ENCODE peak calls at places on chromosomes 4 and X, in four cellular contexts. One of them, this sample, is unnamed.

GRCh38 chr4:72895408-72895807 is 174.1 kb downstream of the COX18 start:
- DNase-seq in neural progenitor cell: peak
- DNase-seq in PC-3: no peak
- DNase-seq in OCI-LY7: no peak
- DNase-seq in this sample: no peak

GRCh38 chr4:31580843-31581242 is 860.7 kb downstream of the PCDH7 start:
- DNase-seq in neural progenitor cell: no peak
- DNase-seq in PC-3: no peak
- DNase-seq in OCI-LY7: no peak
- DNase-seq in this sample: peak

GRCh38 chr4:93772858-93773257 is 55.7 kb upstream of the ATOH1 start:
- DNase-seq in neural progenitor cell: no peak
- DNase-seq in PC-3: no peak
- DNase-seq in OCI-LY7: no peak
- DNase-seq in this sample: no peak

GRCh38 chr4:172596206-172596605 is 572.4 kb upstream of the GALNT7 start:
- DNase-seq in neural progenitor cell: peak
- DNase-seq in PC-3: peak
- DNase-seq in OCI-LY7: no peak
- DNase-seq in this sample: no peak

GRCh38 chrX:39439910-39440733 is 638.9 kb downstream of the MID1IP1 start:
- DNase-seq in neural progenitor cell: no peak
- DNase-seq in PC-3: no peak
- DNase-seq in OCI-LY7: no peak
- DNase-seq in this sample: peak

GRCh38 chr4:7909966-7910720 is 29.5 kb downstream of the AFAP1 start:
- DNase-seq in neural progenitor cell: peak
- DNase-seq in PC-3: peak
- DNase-seq in OCI-LY7: no peak
- DNase-seq in this sample: no peak

GRCh38 chrX:40652664-40653063 is 5.3 kb upstream of the CXorf38 start:
- DNase-seq in neural progenitor cell: no peak
- DNase-seq in PC-3: no peak
- DNase-seq in OCI-LY7: no peak
- DNase-seq in this sample: no peak

GRCh38 chr4:8044699-8045098 is 105.0 kb upstream of the AFAP1 start:
- DNase-seq in neural progenitor cell: no peak
- DNase-seq in PC-3: no peak
- DNase-seq in OCI-LY7: no peak
- DNase-seq in this sample: no peak

GRCh38 chr4:41024556-41025491 is 189.5 kb downstream of the APBB2 start:
- DNase-seq in neural progenitor cell: peak
- DNase-seq in PC-3: no peak
- DNase-seq in OCI-LY7: peak
- DNase-seq in this sample: no peak

GRCh38 chrX:118943102-118943501 is 31.3 kb upstream of the LONRF3 start:
- DNase-seq in neural progenitor cell: no peak
- DNase-seq in PC-3: no peak
- DNase-seq in OCI-LY7: no peak
- DNase-seq in this sample: no peak

GRCh38 chr4:71338846-71339593 is at the start of gene SLC4A4:
- DNase-seq in neural progenitor cell: no peak
- DNase-seq in PC-3: peak
- DNase-seq in OCI-LY7: no peak
- DNase-seq in this sample: no peak

GRCh38 chr4:100079264-100079663 is 111.0 kb downstream of the DDIT4L start:
- DNase-seq in neural progenitor cell: no peak
- DNase-seq in PC-3: no peak
- DNase-seq in OCI-LY7: no peak
- DNase-seq in this sample: no peak

GRCh38 chrX:51899741-51900140 is 6.3 kb downstream of the MAGED1 start:
- DNase-seq in neural progenitor cell: no peak
- DNase-seq in PC-3: no peak
- DNase-seq in OCI-LY7: no peak
- DNase-seq in this sample: no peak

GRCh38 chrX:110021180-110022022 is 18.5 kb downstream of the TMEM164 start:
- DNase-seq in neural progenitor cell: no peak
- DNase-seq in PC-3: no peak
- DNase-seq in OCI-LY7: no peak
- DNase-seq in this sample: no peak

GRCh38 chrX:140091276-140091886 is 126.1 kb upstream of the CXorf66 start:
- DNase-seq in neural progenitor cell: peak
- DNase-seq in PC-3: no peak
- DNase-seq in OCI-LY7: no peak
- DNase-seq in this sample: no peak

GRCh38 chrX:149699761-149700160 is 12.1 kb upstream of the MAGEA11 start:
- DNase-seq in neural progenitor cell: no peak
- DNase-seq in PC-3: no peak
- DNase-seq in OCI-LY7: peak
- DNase-seq in this sample: no peak

GRCh38 chr4:165879581-165879980 is 6.5 kb downstream of the TLL1 start:
- DNase-seq in neural progenitor cell: peak
- DNase-seq in PC-3: no peak
- DNase-seq in OCI-LY7: no peak
- DNase-seq in this sample: no peak

GRCh38 chr4:101790521-101791188 is at the start of gene BANK1:
- DNase-seq in neural progenitor cell: peak
- DNase-seq in PC-3: peak
- DNase-seq in OCI-LY7: peak
- DNase-seq in this sample: peak

GRCh38 chr4:173514641-173515217 is 15.3 kb downstream of the HAND2 start:
- DNase-seq in neural progenitor cell: no peak
- DNase-seq in PC-3: no peak
- DNase-seq in OCI-LY7: no peak
- DNase-seq in this sample: no peak

GRCh38 chrX:3576886-3577516 is 136.4 kb downstream of the PRKX start:
- DNase-seq in neural progenitor cell: no peak
- DNase-seq in PC-3: no peak
- DNase-seq in OCI-LY7: no peak
- DNase-seq in this sample: no peak

GRCh38 chr4:6886886-6887285 is 22.7 kb upstream of the TBC1D14 start:
- DNase-seq in neural progenitor cell: no peak
- DNase-seq in PC-3: no peak
- DNase-seq in OCI-LY7: no peak
- DNase-seq in this sample: no peak

GRCh38 chr4:163680390-163681098 is 186.1 kb downstream of the TMA16 start:
- DNase-seq in neural progenitor cell: no peak
- DNase-seq in PC-3: peak
- DNase-seq in OCI-LY7: no peak
- DNase-seq in this sample: no peak

GRCh38 chr4:163679189-163679588 is 184.7 kb downstream of the TMA16 start:
- DNase-seq in neural progenitor cell: peak
- DNase-seq in PC-3: peak
- DNase-seq in OCI-LY7: peak
- DNase-seq in this sample: no peak

DNA sequence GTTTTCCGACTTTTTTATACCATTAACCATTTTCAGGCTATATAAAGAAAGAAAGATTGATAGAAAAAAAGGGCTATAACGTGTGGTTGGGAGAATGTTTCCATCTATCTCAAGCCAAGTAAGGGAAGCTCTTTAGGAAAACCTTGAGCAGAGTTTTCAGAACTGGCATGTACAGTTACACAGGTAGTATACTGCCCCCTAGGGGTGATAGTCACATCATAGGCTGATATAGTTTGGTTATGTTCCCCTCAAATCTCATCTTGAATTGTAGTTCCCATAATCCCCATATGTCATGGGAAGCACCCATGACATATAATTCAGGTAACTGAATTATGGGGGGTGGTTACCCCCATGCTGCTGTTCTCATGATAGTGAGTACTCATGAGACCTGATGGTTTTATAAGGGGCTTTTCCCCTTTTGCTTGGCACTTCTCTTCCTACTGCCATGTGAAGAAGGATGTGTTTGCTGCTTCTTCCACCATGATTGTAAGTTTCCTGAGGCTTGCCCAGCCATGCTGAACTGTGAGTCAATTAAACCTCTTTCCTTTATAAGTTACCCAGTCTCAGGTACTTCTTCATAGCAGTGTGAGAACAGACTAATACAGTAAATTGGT is 186.8 kb downstream of the TMA16 start:
- DNase-seq in neural progenitor cell: peak
- DNase-seq in PC-3: peak
- DNase-seq in OCI-LY7: peak
- DNase-seq in this sample: peak
- TF ChIP-seq CTCF in neural progenitor cell: peak
- TF ChIP-seq CTCF in PC-3: peak
- TF ChIP-seq CTCF in OCI-LY7: peak
- TF ChIP-seq CTCF in this sample: peak

GRCh38 chr4:74942251-74942917 is 9.5 kb downstream of the PARM1 start:
- DNase-seq in neural progenitor cell: no peak
- DNase-seq in PC-3: peak
- DNase-seq in OCI-LY7: no peak
- DNase-seq in this sample: no peak

GRCh38 chr4:74942918-74943253 is 10.0 kb downstream of the PARM1 start:
- DNase-seq in neural progenitor cell: no peak
- DNase-seq in PC-3: no peak
- DNase-seq in OCI-LY7: no peak
- DNase-seq in this sample: no peak

GRCh38 chr4:74947798-74948197 is 14.9 kb downstream of the PARM1 start:
- DNase-seq in neural progenitor cell: no peak
- DNase-seq in PC-3: no peak
- DNase-seq in OCI-LY7: no peak
- DNase-seq in this sample: no peak

GRCh38 chr4:74946196-74946595 is 13.3 kb downstream of the PARM1 start:
- DNase-seq in neural progenitor cell: no peak
- DNase-seq in PC-3: no peak
- DNase-seq in OCI-LY7: no peak
- DNase-seq in this sample: no peak

GRCh38 chr4:74944354-74944793 is 11.5 kb downstream of the PARM1 start:
- DNase-seq in neural progenitor cell: no peak
- DNase-seq in PC-3: peak
- DNase-seq in OCI-LY7: no peak
- DNase-seq in this sample: peak
- H3K4me2 ChIP-seq in neural progenitor cell: no peak
- H3K4me2 ChIP-seq in PC-3: no peak
- H3K4me2 ChIP-seq in OCI-LY7: no peak
- H3K4me2 ChIP-seq in this sample: no peak

DNA sequence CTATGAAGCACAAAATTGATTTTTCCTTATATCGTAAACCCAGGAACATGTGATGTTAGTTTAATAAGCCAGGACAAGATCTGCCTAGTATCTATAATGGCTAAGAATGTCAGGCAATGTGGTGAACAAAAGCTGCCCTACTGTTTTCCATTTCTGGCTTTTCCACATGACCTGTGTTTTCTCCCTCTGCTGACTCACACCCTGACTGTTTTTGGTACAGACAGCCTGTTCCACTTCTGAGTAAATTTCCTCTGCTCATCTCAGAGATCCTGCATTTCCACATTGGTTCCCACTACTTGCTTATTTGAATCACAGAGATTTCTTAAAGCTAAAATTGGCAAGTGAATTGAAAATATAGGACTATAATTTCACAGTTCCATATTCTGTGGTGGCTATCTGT is 9.2 kb downstream of the NOX1 start:
- DNase-seq in neural progenitor cell: no peak
- DNase-seq in PC-3: peak
- DNase-seq in OCI-LY7: no peak
- DNase-seq in this sample: no peak
- TF ChIP-seq EZH2phosphoT487 in neural progenitor cell: no peak
- TF ChIP-seq EZH2phosphoT487 in PC-3: no peak
- TF ChIP-seq EZH2phosphoT487 in OCI-LY7: no peak
- TF ChIP-seq EZH2phosphoT487 in this sample: no peak

DNA sequence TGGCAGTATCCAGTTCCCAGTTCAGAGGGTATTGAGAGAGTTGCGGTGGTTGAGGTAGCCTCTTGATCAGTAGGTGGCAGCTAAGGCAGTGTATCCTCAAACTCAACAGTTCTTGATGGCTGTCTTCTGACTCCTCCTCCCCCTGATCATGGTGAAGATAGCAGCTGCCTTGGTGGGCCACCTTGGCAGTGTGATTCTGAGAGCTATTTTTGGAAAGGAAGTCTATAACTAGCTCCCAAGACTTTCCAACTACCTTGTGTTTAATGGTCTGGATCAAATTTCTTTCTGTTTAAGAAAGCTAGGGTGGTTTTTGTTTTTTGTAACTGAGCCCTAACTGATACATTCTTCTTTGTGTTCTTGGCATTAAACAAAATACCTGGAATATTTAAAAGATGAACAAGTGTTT is 10.5 kb upstream of the TBC1D19 start:
- DNase-seq in neural progenitor cell: no peak
- DNase-seq in PC-3: peak
- DNase-seq in OCI-LY7: peak
- DNase-seq in this sample: no peak
- TF ChIP-seq CTCF in neural progenitor cell: no peak
- TF ChIP-seq CTCF in PC-3: no peak
- TF ChIP-seq CTCF in OCI-LY7: no peak
- TF ChIP-seq CTCF in this sample: no peak

GRCh38 chr4:76589872-76590846 is 155.1 kb downstream of the SHROOM3 start:
- DNase-seq in neural progenitor cell: peak
- DNase-seq in PC-3: peak
- DNase-seq in OCI-LY7: no peak
- DNase-seq in this sample: no peak
- H3K4me2 ChIP-seq in neural progenitor cell: peak
- H3K4me2 ChIP-seq in PC-3: peak
- H3K4me2 ChIP-seq in OCI-LY7: no peak
- H3K4me2 ChIP-seq in this sample: no peak

GRCh38 chrX:6184900-6185515 is 43.7 kb downstream of the NLGN4X start:
- DNase-seq in neural progenitor cell: no peak
- DNase-seq in PC-3: no peak
- DNase-seq in OCI-LY7: peak
- DNase-seq in this sample: peak
- TF ChIP-seq EZH2phosphoT487 in neural progenitor cell: no peak
- TF ChIP-seq EZH2phosphoT487 in PC-3: no peak
- TF ChIP-seq EZH2phosphoT487 in OCI-LY7: no peak
- TF ChIP-seq EZH2phosphoT487 in this sample: no peak

DNA sequence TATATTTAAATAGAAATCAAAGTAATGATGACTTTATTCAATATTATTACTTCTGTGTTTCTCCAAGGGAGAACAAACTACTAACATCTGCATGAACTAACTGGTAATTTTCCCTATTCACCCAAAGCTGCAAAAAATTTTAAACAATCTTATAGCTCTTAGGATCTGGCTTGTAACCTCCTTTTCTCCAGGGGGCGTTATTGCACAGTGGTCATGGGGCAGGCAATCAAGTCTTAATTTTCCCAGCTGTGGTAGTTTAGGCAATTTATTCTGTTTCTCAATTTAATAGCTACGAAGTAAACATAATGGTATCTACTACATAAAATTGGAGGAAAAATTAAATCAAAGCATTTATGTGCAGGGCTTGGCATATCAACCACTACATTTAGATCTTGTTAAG is 137.5 kb upstream of the GUCY1A1 start:
- DNase-seq in neural progenitor cell: peak
- DNase-seq in PC-3: peak
- DNase-seq in OCI-LY7: no peak
- DNase-seq in this sample: peak
- TF ChIP-seq CTCF in neural progenitor cell: peak
- TF ChIP-seq CTCF in PC-3: peak
- TF ChIP-seq CTCF in OCI-LY7: peak
- TF ChIP-seq CTCF in this sample: peak

This sample was measured in MM.1S.